ENCODE peak calls at places on chromosome 17, in seven cellular contexts. P is thoracic aorta; Q is mucosa of descending colon; N is endodermal cell; B is left ventricle myocardium inferior; W is activated T-helper 1 cell treated with anti-CD3 and anti-CD28 coated beads, Interleukin-12 subunit alpha, Interleukin-12 subunit beta, Interleukin-2, Interleukin-4 antibody, amounts not matched to agents 30 ng/mL and 10 ng/mL and 1 ng/mL, durations not matched to agents 14 hours and 24 hours and 36 hours; R is stimulated activated CD8-positive, alpha-beta memory T cell treated with anti-CD3 and anti-CD28 coated beads, Interleukin-7, amount 100 ng/mL, for 4 hours. H is an unnamed sample.

GRCh38 chr17:6072157-6072556 is 2.0 kb downstream of the WSCD1 start:
- DNase-seq in N (no peak), Q (no peak), W (no peak), P (no peak), B (no peak), R (no peak), H (no peak)

GRCh38 chr17:57761887-57762286 is 16.8 kb upstream of the CCDC182 start:
- DNase-seq in R (no peak), N (peak), P (no peak), Q (no peak), W (no peak), B (no peak), H (no peak)

GRCh38 chr17:49861150-49861884 is 13.4 kb upstream of the TAC4 start:
- DNase-seq in W (peak), P (no peak), Q (no peak), R (peak), N (peak), B (no peak), H (peak)

GRCh38 chr17:81422776-81423697 is 27.8 kb downstream of the BAHCC1 start:
- DNase-seq in Q (peak), R (no peak), P (peak), W (no peak), N (peak), B (peak), H (peak)

GRCh38 chr17:21239680-21240374 is 13.4 kb downstream of the NATD1 start:
- DNase-seq in W (no peak), R (no peak), B (no peak), P (no peak), N (peak), Q (no peak), H (no peak)

GRCh38 chr17:31535581-31535981 is 144.1 kb downstream of the RAB11FIP4 start:
- DNase-seq in N (no peak), R (no peak), W (no peak), B (no peak), P (no peak), Q (no peak), H (no peak)

GRCh38 chr17:40063915-40064531 is 1.3 kb downstream of the THRA start:
- DNase-seq in B (no peak), R (no peak), P (no peak), Q (peak), N (peak), W (no peak), H (no peak)

GRCh38 chr17:34366051-34366450 is 3.0 kb upstream of the CCL1 start:
- DNase-seq in W (no peak), P (no peak), B (no peak), R (no peak), Q (no peak), N (peak), H (no peak)

GRCh38 chr17:62781826-62782225 is 26.3 kb downstream of the MARCHF10 start:
- DNase-seq in N (no peak), P (no peak), W (no peak), B (no peak), Q (no peak), R (no peak), H (no peak)

GRCh38 chr17:45584092-45585036 is 93.8 kb upstream of the PLEKHM1 start:
- DNase-seq in B (peak), N (peak), Q (peak), P (no peak), W (peak), R (peak), H (peak)

GRCh38 chr17:80888276-80889160 is 103.1 kb upstream of the CHMP6 start:
- DNase-seq in W (no peak), P (no peak), R (no peak), B (peak), N (peak), Q (peak), H (peak)

GRCh38 chr17:228223-228615 is 46.8 kb upstream of the DOC2B start:
- DNase-seq in N (no peak), W (no peak), P (no peak), R (no peak), Q (peak), B (peak), H (peak)

GRCh38 chr17:36505171-36505570 is 18.7 kb downstream of the ZNHIT3 start:
- DNase-seq in P (no peak), B (no peak), Q (no peak), N (peak), R (no peak), W (no peak), H (no peak)

GRCh38 chr17:34771891-34772290 is 189.4 kb downstream of the CCT6B start:
- DNase-seq in N (no peak), B (no peak), W (no peak), Q (no peak), P (no peak), R (no peak), H (no peak)

GRCh38 chr17:2398655-2399571 is 1.9 kb downstream of the MNT start:
- DNase-seq in B (peak), W (peak), P (no peak), N (peak), R (peak), Q (peak), H (peak)

GRCh38 chr17:75404223-75404738 is 1.2 kb downstream of the GRB2 start:
- DNase-seq in W (peak), B (peak), Q (peak), R (peak), P (no peak), N (peak), H (peak)

GRCh38 chr17:78716814-78717393 is 65.2 kb downstream of the CYTH1 start:
- DNase-seq in B (peak), P (no peak), N (peak), Q (peak), R (no peak), W (no peak), H (peak)

GRCh38 chr17:76540381-76541300 is 797 bp downstream of the PRCD start:
- DNase-seq in N (peak), P (peak), Q (peak), B (peak), W (peak), R (no peak), H (peak)

GRCh38 chr17:12928736-12929135 is 89.1 kb downstream of the ELAC2 start:
- DNase-seq in W (no peak), B (no peak), R (no peak), N (peak), P (no peak), Q (no peak), H (no peak)

GRCh38 chr17:61058066-61058465 is 341.6 kb upstream of the TBX2 start:
- DNase-seq in W (no peak), R (no peak), Q (no peak), N (no peak), B (no peak), P (no peak), H (no peak)

GRCh38 chr17:6170349-6170748 is 100.2 kb downstream of the WSCD1 start:
- DNase-seq in R (no peak), P (no peak), B (no peak), Q (no peak), N (peak), W (no peak), H (no peak)

GRCh38 chr17:50465171-50465570 is 3.5 kb downstream of the CHAD start:
- DNase-seq in W (no peak), Q (no peak), P (no peak), B (no peak), N (no peak), R (no peak), H (no peak)

GRCh38 chr17:69943058-69943457 is 132.0 kb upstream of the KCNJ16 start:
- DNase-seq in P (no peak), R (no peak), W (no peak), N (no peak), B (no peak), Q (no peak), H (no peak)

GRCh38 chr17:353213-353837 is 718 bp upstream of the RPH3AL start:
- DNase-seq in Q (peak), P (no peak), N (no peak), R (no peak), W (no peak), B (no peak), H (no peak)

GRCh38 chr17:43003542-43004172 is 2.9 kb upstream of the IFI35 start:
- DNase-seq in Q (no peak), B (no peak), N (peak), R (no peak), W (no peak), P (no peak), H (no peak)

GRCh38 chr17:72365857-72366415 is 245.1 kb downstream of the SOX9 start:
- DNase-seq in B (no peak), N (no peak), W (no peak), P (no peak), R (no peak), Q (no peak), H (no peak)

GRCh38 chr17:82216301-82217119 is 3.9 kb upstream of the CCDC57 start:
- DNase-seq in N (no peak), B (peak), P (no peak), W (peak), R (peak), Q (peak), H (peak)

GRCh38 chr17:81094744-81095607 is 60.0 kb downstream of the BAIAP2 start:
- DNase-seq in B (no peak), R (peak), Q (peak), P (peak), W (peak), N (peak), H (no peak)

GRCh38 chr17:29588561-29589411 is 662 bp downstream of the GIT1 start:
- DNase-seq in P (no peak), W (peak), R (peak), N (peak), B (no peak), Q (peak), H (peak)